ENCODE peak calls at places on chromosome 1, in seven cellular contexts. V is adipocyte, C is lower leg skin, K is right lobe of liver, L is brain microvascular endothelial cell, H is keratinocyte, P is fibroblast of mammary gland. J is an unnamed sample.

GRCh38 chr1:19123837-19124236 is 86.2 kb downstream of the UBR4 start:
- DNase-seq in H (no peak), C (no peak), V (no peak), K (no peak), L (no peak), P (no peak), J (no peak)

GRCh38 chr1:189962171-189962570 is 515.5 kb downstream of the BRINP3 start:
- DNase-seq in V (peak), K (no peak), C (no peak), H (no peak), L (no peak), P (no peak), J (no peak)

GRCh38 chr1:204190212-204191211 is 5.8 kb downstream of the KISS1 start:
- DNase-seq in H (no peak), V (peak), C (peak), P (peak), K (peak), L (no peak), J (no peak)

GRCh38 chr1:29801561-29801973 is 565.2 kb downstream of the PTPRU start:
- DNase-seq in C (peak), H (no peak), P (no peak), K (no peak), L (no peak), V (no peak), J (no peak)

GRCh38 chr1:150321826-150322166 is 463 bp downstream of the PRPF3 start:
- DNase-seq in L (no peak), V (no peak), P (no peak), K (no peak), H (no peak), C (no peak), J (no peak)

GRCh38 chr1:77273891-77274290 is 7.9 kb upstream of the AK5 start:
- DNase-seq in P (peak), L (no peak), C (no peak), H (no peak), V (peak), K (no peak), J (no peak)

GRCh38 chr1:83545450-83545849 is 453.5 kb downstream of the TTLL7 start:
- DNase-seq in L (no peak), P (peak), C (no peak), V (no peak), K (no peak), H (no peak), J (no peak)

GRCh38 chr1:225996946-225997545 is 2.1 kb downstream of the SDE2 start:
- DNase-seq in P (peak), V (no peak), L (peak), C (no peak), H (no peak), K (no peak), J (no peak)

GRCh38 chr1:233066087-233066486 is 115.7 kb downstream of the NTPCR start:
- DNase-seq in L (no peak), P (no peak), C (no peak), K (no peak), V (no peak), H (no peak), J (no peak)

GRCh38 chr1:156627313-156627880 is 8.2 kb downstream of the HAPLN2 start:
- DNase-seq in P (peak), V (peak), L (peak), H (no peak), K (no peak), C (no peak), J (no peak)

GRCh38 chr1:201447911-201448871 is 20.8 kb downstream of the PHLDA3 start:
- DNase-seq in C (peak), P (peak), H (no peak), L (peak), K (peak), V (peak), J (peak)

GRCh38 chr1:165494949-165495810 is 48.6 kb upstream of the LRRC52 start:
- DNase-seq in K (no peak), V (no peak), C (no peak), H (no peak), P (no peak), L (no peak), J (no peak)

GRCh38 chr1:96472471-96472870 is 249.1 kb upstream of the PTBP2 start:
- DNase-seq in K (no peak), V (no peak), P (peak), C (no peak), L (peak), H (no peak), J (no peak)

GRCh38 chr1:84722794-84723193 is 32.5 kb upstream of the SSX2IP start:
- DNase-seq in H (no peak), V (peak), L (no peak), P (peak), K (no peak), C (no peak), J (no peak)

GRCh38 chr1:200258447-200259375 is 151.1 kb downstream of the ZNF281 start:
- DNase-seq in H (no peak), K (no peak), L (no peak), C (no peak), P (peak), V (peak), J (no peak)

GRCh38 chr1:32250893-32251716 is at the start of gene LCK:
- DNase-seq in C (no peak), V (no peak), H (no peak), K (peak), P (no peak), L (no peak), J (no peak)

GRCh38 chr1:172500207-172500606 is 32.7 kb upstream of the SUCO start:
- DNase-seq in P (no peak), H (no peak), L (no peak), C (no peak), V (no peak), K (no peak), J (no peak)

GRCh38 chr1:66542314-66542713 is 8.4 kb downstream of the SGIP1 start:
- DNase-seq in H (no peak), P (no peak), K (no peak), V (no peak), L (no peak), C (no peak), J (no peak)

GRCh38 chr1:41358152-41358937 is 2.9 kb upstream of the FOXO6 start:
- DNase-seq in H (peak), L (no peak), K (peak), C (peak), P (no peak), V (no peak), J (peak)

GRCh38 chr1:44035726-44036408 is 4.6 kb upstream of the SLC6A9 start:
- DNase-seq in P (peak), L (no peak), K (no peak), C (no peak), H (no peak), V (no peak), J (peak)

GRCh38 chr1:168469690-168470089 is 74.1 kb downstream of the XCL2 start:
- DNase-seq in V (peak), K (no peak), C (peak), L (peak), P (peak), H (no peak), J (no peak)

GRCh38 chr1:225577243-225577642 is 75.7 kb downstream of the ENAH start:
- DNase-seq in V (peak), H (no peak), K (no peak), P (no peak), L (no peak), C (no peak), J (no peak)

GRCh38 chr1:78779831-78780230 is 130.2 kb downstream of the IFI44 start:
- DNase-seq in L (no peak), V (peak), P (peak), K (no peak), H (no peak), C (no peak), J (no peak)

GRCh38 chr1:214102907-214103306 is 115.1 kb downstream of the PROX1 start:
- DNase-seq in L (peak), H (peak), C (no peak), K (no peak), P (peak), V (peak), J (no peak)

GRCh38 chr1:1111516-1112236 is 4.2 kb downstream of the C1orf159 start:
- DNase-seq in H (no peak), L (no peak), P (no peak), K (peak), V (no peak), C (no peak), J (peak)

GRCh38 chr1:114671011-114671938 is 1.4 kb upstream of the DENND2C start:
- DNase-seq in C (no peak), P (peak), L (no peak), H (no peak), K (no peak), V (peak), J (no peak)

GRCh38 chr1:94541175-94542087 is at the start of gene F3:
- DNase-seq in H (no peak), L (peak), V (peak), P (peak), K (peak), C (peak), J (peak)

GRCh38 chr1:195721210-195721971 is 886.8 kb downstream of the KCNT2 start:
- DNase-seq in L (no peak), C (no peak), H (no peak), P (no peak), V (no peak), K (no peak), J (no peak)

GRCh38 chr1:94966033-94966432 is 39.1 kb upstream of the CNN3 start:
- DNase-seq in C (no peak), K (no peak), P (no peak), H (no peak), L (no peak), V (no peak), J (no peak)

GRCh38 chr1:76419603-76420002 is 345.1 kb downstream of the ST6GALNAC3 start:
- DNase-seq in P (no peak), K (no peak), L (no peak), C (no peak), V (no peak), H (no peak), J (no peak)

GRCh38 chr1:23577056-23577985 is 18.0 kb upstream of the ID3 start:
- DNase-seq in K (no peak), V (peak), H (no peak), L (peak), P (peak), C (no peak), J (peak)

GRCh38 chr1:32351077-32351858 is 11.0 kb downstream of the FAM229A start:
- DNase-seq in H (peak), L (peak), P (peak), C (peak), K (peak), V (peak), J (peak)

GRCh38 chr1:47656719-47657685 is 219.2 kb downstream of the FOXD2 start:
- DNase-seq in P (peak), C (peak), V (no peak), K (no peak), H (no peak), L (peak), J (peak)

GRCh38 chr1:79052829-79053449 is 46.4 kb upstream of the ADGRL4 start:
- DNase-seq in L (no peak), H (no peak), V (peak), P (no peak), K (no peak), C (no peak), J (no peak)

GRCh38 chr1:220274122-220274855 is 2.0 kb upstream of the RAB3GAP2 start:
- DNase-seq in C (no peak), H (no peak), V (peak), L (no peak), K (no peak), P (peak), J (no peak)

GRCh38 chr1:201088901-201089525 is 23.2 kb downstream of the CACNA1S start:
- DNase-seq in P (no peak), L (no peak), V (no peak), C (no peak), H (peak), K (peak), J (no peak)

GRCh38 chr1:79371802-79372201 is 365.3 kb upstream of the ADGRL4 start:
- DNase-seq in P (no peak), V (no peak), K (no peak), C (no peak), L (no peak), H (no peak), J (no peak)

GRCh38 chr1:41452704-41453350 is 31.7 kb downstream of the EDN2 start:
- DNase-seq in V (no peak), H (no peak), P (no peak), K (no peak), C (no peak), L (no peak), J (no peak)

GRCh38 chr1:107019166-107019565 is 37.3 kb upstream of the PRMT6 start:
- DNase-seq in C (no peak), L (no peak), P (peak), K (no peak), H (no peak), V (no peak), J (no peak)

GRCh38 chr1:100265562-100265930 is 470 bp upstream of the RTCA start:
- DNase-seq in V (peak), P (peak), C (no peak), K (no peak), L (peak), H (no peak), J (no peak)

GRCh38 chr1:153880024-153880423 is 42.7 kb downstream of the GATAD2B start:
- DNase-seq in V (no peak), L (no peak), H (no peak), K (no peak), P (no peak), C (peak), J (peak)

GRCh38 chr1:153881764-153882163 is 41.0 kb downstream of the GATAD2B start:
- DNase-seq in P (peak), K (no peak), H (no peak), V (peak), C (peak), L (peak), J (no peak)

GRCh38 chr1:153883223-153883622 is 39.5 kb downstream of the GATAD2B start:
- DNase-seq in H (no peak), C (no peak), L (no peak), P (no peak), V (no peak), K (no peak), J (no peak)

GRCh38 chr1:153880962-153881361 is 41.8 kb downstream of the GATAD2B start:
- DNase-seq in C (peak), V (peak), K (peak), H (peak), L (peak), P (peak), J (peak)

DNA sequence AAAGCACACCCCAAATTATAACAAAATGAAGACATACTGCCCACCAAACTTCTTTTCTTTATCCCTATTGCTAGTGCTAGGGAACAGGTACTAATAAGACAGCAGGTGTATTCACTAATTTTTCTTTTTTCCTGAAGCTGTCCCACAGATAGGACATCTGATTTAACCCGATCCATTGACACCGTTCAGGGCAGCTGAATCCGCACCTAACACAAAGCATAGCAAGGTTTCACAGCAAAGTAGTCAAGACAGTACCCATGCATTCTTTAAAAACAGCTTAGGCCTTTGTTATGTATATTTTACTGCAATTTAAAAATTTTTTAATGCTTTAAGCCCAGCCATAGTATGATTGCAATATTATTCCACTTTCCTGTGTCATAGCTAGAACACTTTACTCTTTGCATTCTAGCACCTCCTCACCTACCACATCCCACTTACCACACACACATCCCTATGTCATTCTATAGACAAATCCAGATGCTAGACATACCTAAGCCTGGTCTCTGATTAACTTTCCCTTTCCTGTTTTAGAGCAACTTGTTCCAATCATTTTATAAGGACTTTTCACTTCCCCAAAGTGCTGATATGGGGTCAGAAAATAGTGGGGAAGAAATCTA is 40.4 kb downstream of the GATAD2B start:
- DNase-seq in H (no peak), K (no peak), V (no peak), L (no peak), P (no peak), C (no peak), J (no peak)
- H3K4me3 ChIP-seq in H (no peak), K (no peak), V (no peak), L (no peak), P (no peak), C (no peak), J (no peak)

GRCh38 chr1:160068231-160068630 is 1.7 kb downstream of the KCNJ10 start:
- DNase-seq in K (no peak), V (no peak), H (no peak), L (no peak), C (no peak), P (no peak), J (no peak)

GRCh38 chr1:160064164-160064563 is 5.8 kb downstream of the KCNJ10 start:
- DNase-seq in L (no peak), K (no peak), P (peak), V (peak), H (no peak), C (peak), J (no peak)

GRCh38 chr1:160069460-160070231 is at the start of gene KCNJ10:
- DNase-seq in K (peak), C (no peak), V (no peak), H (no peak), L (no peak), P (no peak), J (peak)

GRCh38 chr1:160064746-160065145 is 5.2 kb downstream of the KCNJ10 start:
- DNase-seq in P (no peak), H (no peak), V (no peak), K (no peak), L (no peak), C (no peak), J (no peak)

GRCh38 chr1:160066829-160067720 is 2.9 kb downstream of the KCNJ10 start:
- DNase-seq in H (no peak), L (no peak), K (no peak), P (no peak), V (no peak), C (no peak), J (no peak)
- H3K4me3 ChIP-seq in H (no peak), L (no peak), K (no peak), P (no peak), V (no peak), C (no peak), J (no peak)

GRCh38 chr1:203074610-203075009 is 11.2 kb downstream of the MYOG start:
- DNase-seq in L (no peak), V (no peak), K (no peak), P (no peak), H (no peak), C (no peak), J (peak)

GRCh38 chr1:203077367-203077766 is 8.4 kb downstream of the MYOG start:
- DNase-seq in C (no peak), K (no peak), V (no peak), L (no peak), P (no peak), H (no peak), J (no peak)

GRCh38 chr1:203076031-203076511 is 9.7 kb downstream of the MYOG start:
- DNase-seq in C (no peak), K (no peak), P (no peak), L (no peak), H (no peak), V (no peak), J (no peak)

GRCh38 chr1:203077956-203078355 is 7.9 kb downstream of the MYOG start:
- DNase-seq in V (no peak), H (no peak), L (no peak), C (no peak), K (no peak), P (no peak), J (no peak)

GRCh38 chr1:203075249-203076030 is 10.4 kb downstream of the MYOG start:
- DNase-seq in L (no peak), C (no peak), H (no peak), P (no peak), V (no peak), K (no peak), J (no peak)
- H3K4me3 ChIP-seq in L (no peak), C (no peak), H (no peak), P (no peak), V (no peak), K (peak), J (no peak)

GRCh38 chr1:161483361-161483760 is 21.9 kb upstream of the FCGR2A start:
- DNase-seq in C (no peak), V (no peak), P (no peak), L (no peak), K (no peak), H (no peak), J (no peak)

GRCh38 chr1:161487483-161487827 is 17.8 kb upstream of the FCGR2A start:
- DNase-seq in H (no peak), P (peak), K (no peak), C (no peak), L (peak), V (no peak), J (peak)

GRCh38 chr1:161484613-161485012 is 20.6 kb upstream of the FCGR2A start:
- DNase-seq in K (no peak), L (no peak), V (no peak), H (no peak), P (peak), C (no peak), J (no peak)

GRCh38 chr1:161482610-161483009 is 22.6 kb upstream of the FCGR2A start:
- DNase-seq in K (no peak), V (no peak), P (peak), H (no peak), L (no peak), C (no peak), J (no peak)

DNA sequence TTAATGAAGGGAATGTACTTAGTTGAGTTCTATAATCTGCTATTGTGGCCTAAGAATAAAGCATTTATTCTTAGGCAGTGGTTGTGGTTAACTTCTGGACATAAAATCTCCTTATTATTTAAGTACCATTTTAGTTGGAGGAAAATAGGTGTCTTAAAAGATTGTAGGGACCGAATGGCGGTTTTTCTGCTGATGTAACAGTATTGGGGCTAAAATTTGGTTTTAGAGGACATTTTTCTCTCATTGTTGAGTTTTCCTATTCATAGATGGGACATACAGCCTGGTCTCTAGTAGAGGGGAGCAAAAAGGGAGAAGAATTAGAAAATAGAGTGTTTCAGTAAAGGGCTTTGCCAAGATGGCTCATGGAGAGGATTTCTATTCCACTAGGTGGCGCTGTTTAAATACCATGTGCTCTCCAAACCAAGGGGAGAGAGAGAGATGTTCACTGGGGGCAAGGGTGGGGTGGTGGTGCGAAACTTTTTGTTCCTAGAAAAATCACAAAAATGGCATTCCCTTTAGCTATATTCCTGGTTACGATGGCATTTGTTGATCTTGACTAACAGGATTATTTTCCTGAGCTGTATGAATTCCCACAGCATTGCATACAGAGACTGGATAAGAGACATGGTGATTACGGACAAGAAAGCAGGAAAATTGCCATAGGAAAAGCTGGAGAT is 18.3 kb upstream of the FCGR2A start:
- DNase-seq in C (no peak), K (no peak), P (peak), L (peak), V (peak), H (peak), J (no peak)
- H3K4me3 ChIP-seq in C (no peak), K (no peak), P (peak), L (peak), V (peak), H (peak), J (no peak)

DNA sequence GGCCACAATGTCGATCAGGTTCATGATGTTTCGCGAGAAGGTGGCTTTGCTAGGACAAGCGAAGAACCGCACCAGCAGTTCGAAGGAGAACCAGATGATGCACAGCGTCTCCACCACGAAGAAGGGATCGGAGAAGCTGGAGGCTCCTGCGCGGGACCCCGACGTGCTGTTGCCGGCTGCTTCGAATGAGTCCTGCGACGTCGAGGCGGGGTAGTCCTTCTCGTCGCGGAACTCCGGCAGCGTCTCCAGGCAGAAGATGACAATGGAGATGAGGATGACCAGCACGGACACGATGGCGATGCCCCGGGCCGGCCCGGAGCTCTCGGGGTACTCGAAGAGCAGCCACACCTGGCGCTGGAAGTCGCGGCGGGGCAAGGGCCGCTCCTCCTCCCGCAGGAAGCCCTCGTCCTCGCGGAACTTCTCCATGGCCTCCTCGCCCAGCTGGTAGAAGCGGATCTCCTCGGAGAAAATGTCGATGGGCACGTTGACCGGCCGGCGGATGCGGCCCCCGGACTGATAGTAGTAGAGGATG is 869 bp downstream of the KCNA3 start:
- DNase-seq in K (no peak), P (no peak), C (peak), L (no peak), H (no peak), V (no peak), J (peak)
- H3K4me3 ChIP-seq in K (peak), P (no peak), C (peak), L (no peak), H (no peak), V (peak), J (no peak)